ENCODE peak calls at places on chromosome 1, in ten cellular contexts. Q, K, N, H, U, E, B, X, G and J are unnamed samples.

GRCh38 chr1:206059354-206059915 is 6.5 kb downstream of the RHEX start:
- DNase-seq in G (no peak), N (no peak), B (no peak), H (no peak), K (no peak), E (no peak), X (no peak), U (no peak), Q (no peak), J (no peak)

GRCh38 chr1:173570370-173571030 is 32.4 kb downstream of the SLC9C2 start:
- DNase-seq in E (no peak), G (no peak), U (no peak), N (no peak), H (no peak), K (no peak), Q (no peak), B (no peak), X (no peak), J (no peak)

GRCh38 chr1:10793129-10793651 is 3.3 kb downstream of the CASZ1 start:
- DNase-seq in U (no peak), Q (no peak), G (no peak), X (no peak), N (no peak), K (no peak), B (no peak), H (no peak), E (peak), J (no peak)

GRCh38 chr1:14120895-14121294 is 420.9 kb downstream of the PRDM2 start:
- DNase-seq in E (no peak), Q (no peak), B (no peak), U (no peak), G (no peak), X (no peak), N (no peak), K (no peak), H (no peak), J (no peak)

GRCh38 chr1:155082301-155082940 is 3.8 kb downstream of the EFNA3 start:
- DNase-seq in B (no peak), N (no peak), H (no peak), Q (no peak), X (no peak), U (no peak), E (peak), K (no peak), G (no peak), J (peak)

GRCh38 chr1:78237364-78237916 is 191.7 kb downstream of the GIPC2 start:
- DNase-seq in X (no peak), B (no peak), E (peak), Q (no peak), K (no peak), H (peak), N (no peak), G (no peak), U (no peak), J (no peak)

GRCh38 chr1:184541537-184542152 is 154.8 kb downstream of the C1orf21 start:
- DNase-seq in K (no peak), U (no peak), H (no peak), N (no peak), E (no peak), G (no peak), B (no peak), Q (no peak), X (no peak), J (no peak)

GRCh38 chr1:204286841-204287387 is 72.8 kb downstream of the PLEKHA6 start:
- DNase-seq in B (peak), H (peak), U (peak), G (no peak), Q (peak), N (no peak), E (no peak), K (peak), X (no peak), J (no peak)

GRCh38 chr1:209516771-209517471 is 66.6 kb upstream of the CAMK1G start:
- DNase-seq in H (no peak), K (no peak), U (no peak), G (no peak), B (no peak), N (no peak), E (no peak), X (no peak), Q (no peak), J (no peak)

GRCh38 chr1:156356875-156357534 is 12.0 kb upstream of the RHBG start:
- DNase-seq in B (no peak), E (peak), X (no peak), K (no peak), U (peak), N (no peak), G (no peak), Q (peak), H (peak), J (peak)

GRCh38 chr1:246142320-246142893 is 364.7 kb downstream of the SMYD3 start:
- DNase-seq in N (no peak), K (no peak), G (peak), X (peak), U (no peak), B (no peak), Q (no peak), E (no peak), H (no peak), J (no peak)

GRCh38 chr1:230744382-230744781 is 2.8 kb upstream of the CAPN9 start:
- DNase-seq in H (no peak), X (no peak), U (no peak), K (no peak), N (no peak), B (no peak), Q (no peak), G (peak), E (no peak), J (no peak)